ENCODE peak calls at places on chromosomes 7 and 10, in seven cellular contexts. F, L, G, C, X, R and M are unnamed samples.

GRCh38 chr7:13641699-13642098 is 347.8 kb downstream of the ETV1 start:
- DNase-seq in X (no peak), L (no peak), C (no peak), F (no peak), R (no peak), G (no peak), M (no peak)

GRCh38 chr7:126818393-126819196 is 434.1 kb downstream of the GRM8 start:
- DNase-seq in L (no peak), C (no peak), F (no peak), G (no peak), R (no peak), X (no peak), M (no peak)

GRCh38 chr7:80916770-80917681 is 1.8 kb downstream of the SEMA3C start:
- DNase-seq in G (no peak), L (no peak), C (no peak), F (no peak), R (no peak), X (peak; percentile 92), M (no peak)

GRCh38 chr7:24757799-24758275 is 573 bp upstream of the GSDME start:
- DNase-seq in G (no peak), X (peak; percentile 68), C (no peak), F (no peak), L (no peak), R (no peak), M (no peak)

GRCh38 chr10:112815238-112816032 is 134.6 kb upstream of the TCF7L2 start:
- DNase-seq in C (no peak), G (no peak), R (no peak), X (peak; percentile 67), L (no peak), F (no peak), M (no peak)

GRCh38 chr10:78045237-78045636 is 11.6 kb downstream of the RPS24 start:
- DNase-seq in X (no peak), C (no peak), R (peak; percentile 60), G (no peak), L (no peak), F (no peak), M (no peak)

GRCh38 chr10:17785276-17785935 is 23.7 kb upstream of the MRC1 start:
- DNase-seq in F (no peak), G (no peak), R (no peak), X (no peak), C (no peak), L (no peak), M (no peak)

GRCh38 chr10:44437837-44438752 is 53.2 kb upstream of the CXCL12 start:
- DNase-seq in R (no peak), C (no peak), X (no peak), G (no peak), F (no peak), L (no peak), M (no peak)

GRCh38 chr10:102422586-102423129 is 2.0 kb downstream of the FBXL15 start:
- DNase-seq in L (peak; percentile 80), F (peak; percentile 83), G (peak; percentile 33), X (peak; percentile 66), R (peak; percentile 66), C (no peak), M (no peak)

GRCh38 chr7:73342645-73343044 is 14.7 kb downstream of the FKBP6 start:
- DNase-seq in L (no peak), F (no peak), C (peak; percentile 26), R (no peak), G (no peak), X (peak; percentile 38), M (no peak)

GRCh38 chr10:20768849-20769248 is 128.3 kb downstream of the NEBL start:
- DNase-seq in L (no peak), F (no peak), X (peak; percentile 11), R (no peak), C (peak; percentile 14), G (no peak), M (no peak)

GRCh38 chr7:6442114-6442513 is 5.6 kb downstream of the DAGLB start:
- DNase-seq in L (no peak), G (peak; percentile 46), F (no peak), C (no peak), R (no peak), X (no peak), M (no peak)

GRCh38 chr7:38660427-38661099 is 29.4 kb upstream of the AMPH start:
- DNase-seq in R (peak; percentile 44), F (peak; percentile 35), G (peak; percentile 23), L (no peak), C (peak; percentile 36), X (peak; percentile 17), M (no peak)

GRCh38 chr7:118109607-118110006 is 74.4 kb upstream of the LSM8 start:
- DNase-seq in G (no peak), F (no peak), X (peak; percentile 63), L (no peak), C (no peak), R (no peak), M (no peak)

GRCh38 chr10:113305871-113306270 is 247.0 kb upstream of the HABP2 start:
- DNase-seq in F (no peak), C (no peak), G (no peak), X (no peak), L (no peak), R (no peak), M (no peak)

GRCh38 chr7:136869991-136870798 is 1.7 kb downstream of the CHRM2 start:
- DNase-seq in X (no peak), C (peak; percentile 11), G (no peak), R (no peak), F (peak; percentile 40), L (peak; percentile 36), M (no peak)

GRCh38 chr7:14377646-14378266 is 388.3 kb upstream of the ETV1 start:
- DNase-seq in F (no peak), C (no peak), R (no peak), X (no peak), L (no peak), G (no peak), M (no peak)

GRCh38 chr10:116720241-116721047 is 21.9 kb downstream of the HSPA12A start:
- DNase-seq in R (no peak), F (no peak), C (no peak), G (no peak), L (no peak), X (no peak), M (no peak)

GRCh38 chr7:7672545-7673239 is 32.1 kb downstream of the UMAD1 start:
- DNase-seq in X (no peak), L (no peak), F (no peak), C (no peak), R (no peak), G (no peak), M (no peak)

GRCh38 chr10:124220547-124220946 is 127.1 kb upstream of the CHST15 start:
- DNase-seq in G (no peak), X (no peak), C (no peak), F (no peak), L (no peak), R (no peak), M (no peak)

GRCh38 chr7:13803134-13803533 is 186.3 kb downstream of the ETV1 start:
- DNase-seq in R (no peak), L (no peak), F (no peak), G (no peak), X (peak; percentile 85), C (no peak), M (no peak)

GRCh38 chr7:16989883-16990413 is 108.2 kb upstream of the AGR3 start:
- DNase-seq in G (no peak), C (no peak), L (peak; percentile 34), X (peak; percentile 94), F (peak; percentile 47), R (no peak), M (no peak)

GRCh38 chr10:92699193-92699517 is 9.4 kb downstream of the HHEX start:
- DNase-seq in X (no peak), C (no peak), F (no peak), L (no peak), G (no peak), R (no peak), M (no peak)

DNA sequence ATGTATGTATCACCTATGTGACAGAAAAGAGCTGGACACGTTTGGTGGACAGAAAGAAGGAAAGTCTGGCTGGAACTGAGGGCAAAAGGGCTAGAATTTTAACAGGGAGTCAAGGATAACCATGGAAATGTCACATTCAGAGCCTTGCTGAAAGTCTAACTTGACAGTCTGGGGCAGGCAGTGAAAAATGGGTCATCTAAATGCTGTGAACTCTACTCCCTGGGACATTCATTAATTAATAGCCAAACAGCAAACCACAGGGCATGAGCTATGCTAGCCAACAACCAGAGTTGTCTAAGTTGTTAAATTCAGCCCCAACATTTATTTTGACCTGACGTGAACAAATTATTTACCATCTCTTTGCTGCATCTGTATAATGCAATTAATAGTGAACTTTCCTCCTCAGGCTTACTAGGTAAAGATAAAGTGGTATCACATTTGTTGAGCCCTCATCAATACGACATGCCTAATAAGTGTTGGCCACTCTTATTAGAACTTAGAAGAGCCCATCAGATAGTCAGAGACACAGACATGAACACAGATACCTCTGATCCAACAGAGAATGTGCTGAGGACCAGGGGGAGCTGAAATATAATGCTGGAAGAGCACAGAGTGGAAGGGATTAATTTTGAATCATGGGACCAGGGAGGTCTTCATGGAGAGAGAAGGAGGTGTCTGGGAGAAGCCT is 109.9 kb downstream of the SORCS1 start:
- DNase-seq in C (no peak), X (no peak), L (no peak), R (no peak), G (no peak), F (no peak), M (no peak)
- H3K9me3 ChIP-seq in C (no peaks in the 10 kb centered on the region), X (no peaks in the 10 kb centered on the region), L (no peaks in the 10 kb centered on the region), R (no peaks in the 10 kb centered on the region), G (no peaks in the 10 kb centered on the region), F (no peaks in the 10 kb centered on the region), M (no peaks in the 10 kb centered on the region)

DNA sequence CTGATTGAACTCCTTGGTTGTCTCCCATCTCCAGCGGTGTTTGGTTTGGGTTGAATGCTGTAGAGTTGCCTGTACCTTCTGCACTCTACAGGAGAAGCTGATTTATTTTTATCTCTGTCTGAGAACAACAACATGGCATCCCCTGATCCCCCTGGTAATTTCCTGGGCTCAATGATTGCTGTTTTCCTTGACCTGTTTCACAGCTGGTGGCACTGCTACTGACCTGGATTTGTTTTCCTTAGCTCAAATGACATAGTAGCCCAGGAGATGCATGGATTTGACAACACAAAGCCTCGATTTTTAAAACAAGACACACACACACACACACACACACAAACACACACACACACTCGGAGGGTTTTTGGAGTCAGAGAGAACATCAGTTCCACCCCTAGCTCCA is 301.6 kb downstream of the NRG3 start:
- DNase-seq in L (no peak), F (no peak), R (no peak), C (no peak), X (no peak), G (no peak), M (no peak)
- H3K9me3 ChIP-seq in L (peaks cover 20% of the 10 kb centered on the region), F (no peaks in the 10 kb centered on the region), R (peaks cover 5% of the 10 kb centered on the region), C (no peaks in the 10 kb centered on the region), X (no peaks in the 10 kb centered on the region), G (no peaks in the 10 kb centered on the region), M (no peaks in the 10 kb centered on the region)

GRCh38 chr7:158328376-158329013 is 259.1 kb downstream of the PTPRN2 start:
- DNase-seq in L (no peak), G (no peak), C (no peak), X (no peak), R (no peak), F (no peak), M (no peak)
- H3K9me3 ChIP-seq in L (no peaks in the 10 kb centered on the region), G (no peaks in the 10 kb centered on the region), C (no peaks in the 10 kb centered on the region), X (peaks cover 55% of the 10 kb centered on the region), R (peaks cover 24% of the 10 kb centered on the region), F (no peaks in the 10 kb centered on the region), M (no peaks in the 10 kb centered on the region)

GRCh38 chr7:42650171-42650570 is 261.7 kb downstream of the C7orf25 start:
- DNase-seq in G (no peak), L (no peak), R (no peak), C (no peak), X (no peak), F (no peak), M (no peak)

GRCh38 chr7:42645906-42646305 is 266.0 kb downstream of the C7orf25 start:
- DNase-seq in L (no peak), R (no peak), G (no peak), F (no peak), X (peak; percentile 27), C (no peak), M (no peak)

GRCh38 chr7:42650701-42651100 is 261.2 kb downstream of the C7orf25 start:
- DNase-seq in C (no peak), L (no peak), G (no peak), F (no peak), R (no peak), X (no peak), M (no peak)
- H3K9me3 ChIP-seq in C (peaks cover 5% of the 10 kb centered on the region), L (peaks cover 10% of the 10 kb centered on the region), G (no peaks in the 10 kb centered on the region), F (no peaks in the 10 kb centered on the region), R (no peaks in the 10 kb centered on the region), X (no peaks in the 10 kb centered on the region), M (no peaks in the 10 kb centered on the region)